ENCODE peak calls at places on chromosomes 3 and 15, in seven cellular contexts. J is Peyer's patch; A is ovary; Y is spleen; V is heart left ventricle; P is effector memory CD4-positive, alpha-beta T cell; X is colonic mucosa. U is an unnamed sample. For H3K4me1 and H3K27me3, the result is how much of the 10 kb centered on the place peaks cover.

GRCh38 chr3:186790261-186790981 is 7.0 kb downstream of the EIF4A2 start:
- DNase-seq in P (no peak), V (no peak), Y (no peak), X (no peak), A (no peak), J (no peak), U (peak)

GRCh38 chr3:184360070-184360833 is 1.2 kb downstream of the CLCN2 start:
- DNase-seq in V (no peak), X (no peak), A (no peak), J (no peak), P (no peak), Y (no peak), U (no peak)

GRCh38 chr3:86923071-86923476 is 67.9 kb downstream of the VGLL3 start:
- DNase-seq in A (no peak), X (no peak), P (no peak), Y (no peak), J (no peak), V (no peak), U (peak)

GRCh38 chr3:24199775-24200247 is 254.7 kb downstream of the NR1D2 start:
- DNase-seq in V (no peak), P (no peak), J (no peak), A (no peak), Y (no peak), X (no peak), U (no peak)

GRCh38 chr3:134359121-134360010 is 14.9 kb downstream of the AMOTL2 start:
- DNase-seq in Y (peak), X (no peak), J (no peak), A (no peak), V (no peak), P (no peak), U (no peak)

GRCh38 chr15:90553248-90553745 is 23.6 kb downstream of the CRTC3 start:
- DNase-seq in P (no peak), V (no peak), J (no peak), Y (no peak), X (no peak), A (peak), U (peak)

GRCh38 chr3:143634991-143635390 is 213.3 kb downstream of the SLC9A9 start:
- DNase-seq in A (no peak), V (no peak), J (no peak), P (no peak), X (peak), Y (no peak), U (no peak)

GRCh38 chr3:21745971-21746370 is 5.0 kb downstream of the ZNF385D start:
- DNase-seq in X (no peak), P (no peak), A (no peak), V (no peak), Y (no peak), J (no peak), U (no peak)

GRCh38 chr3:146390006-146390772 is 79.2 kb downstream of the PLSCR2 start:
- DNase-seq in X (no peak), P (no peak), A (no peak), Y (no peak), V (no peak), J (no peak), U (no peak)

GRCh38 chr3:125123906-125124305 is 68.1 kb upstream of the HEG1 start:
- DNase-seq in J (no peak), X (no peak), A (no peak), Y (no peak), V (no peak), P (no peak), U (peak)

GRCh38 chr3:149490260-149490971 is 15.9 kb downstream of the TM4SF4 start:
- DNase-seq in J (no peak), P (no peak), V (no peak), X (no peak), Y (no peak), A (no peak), U (no peak)

GRCh38 chr15:74725845-74726773 is 781 bp upstream of the CYP1A1 start:
- DNase-seq in P (peak), A (no peak), Y (peak), J (peak), X (peak), V (peak), U (peak)

GRCh38 chr15:22227411-22227810 is 147.1 kb downstream of the OR4M2 start:
- DNase-seq in V (no peak), Y (peak), A (no peak), X (no peak), J (no peak), P (no peak), U (no peak)

GRCh38 chr3:111152506-111152905 is 80.9 kb downstream of the NECTIN3 start:
- DNase-seq in A (no peak), X (no peak), P (no peak), Y (no peak), V (no peak), J (no peak), U (no peak)

GRCh38 chr15:36590838-36591237 is 11.4 kb downstream of the CDIN1 start:
- DNase-seq in Y (no peak), P (no peak), A (no peak), J (no peak), V (no peak), X (no peak), U (no peak)

GRCh38 chr3:111831840-111832239 is 27.2 kb upstream of the PHLDB2 start:
- DNase-seq in P (peak), A (no peak), Y (no peak), X (no peak), J (no peak), V (no peak), U (peak)

DNA sequence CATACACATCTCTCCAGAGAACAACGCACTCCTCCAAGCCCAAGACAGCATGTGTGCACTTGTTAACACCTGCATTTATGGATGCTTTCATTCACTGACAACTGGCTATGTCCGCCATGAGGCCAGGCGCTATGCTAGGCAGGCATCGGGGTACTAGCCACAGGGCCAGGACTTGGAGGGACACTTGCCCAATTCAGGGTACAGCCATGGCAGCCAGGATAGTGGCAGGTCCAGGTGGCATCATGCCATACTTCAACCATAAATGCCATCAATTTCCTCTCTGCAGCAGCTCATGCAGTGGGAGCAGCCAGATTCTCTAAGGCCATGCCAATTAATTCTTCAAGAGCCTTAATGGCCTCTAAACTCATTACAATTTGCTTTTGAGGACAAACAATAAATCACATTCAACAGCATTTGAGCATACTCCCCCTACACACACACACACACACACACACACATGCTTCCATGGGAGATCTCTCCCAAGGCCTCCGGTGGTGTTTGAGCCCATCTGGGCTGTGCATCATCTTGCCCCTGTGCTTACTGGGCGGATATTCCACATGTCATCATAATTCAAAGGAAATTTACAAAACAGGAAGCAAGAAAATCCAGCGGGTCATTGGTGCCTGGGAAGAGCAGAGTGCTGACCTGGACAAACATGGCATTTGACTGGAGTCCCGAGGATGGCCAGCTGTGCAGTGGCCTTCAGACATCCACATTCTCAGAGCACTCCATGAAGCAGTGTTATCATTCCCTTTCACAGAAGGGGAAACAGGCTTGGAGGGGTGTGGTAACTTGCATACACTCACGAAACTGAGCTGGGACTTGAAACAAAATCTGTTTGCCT is 109.1 kb downstream of the IQSEC1 start:
- DNase-seq in X (no peak), V (no peak), P (no peak), J (no peak), Y (no peak), A (peak), U (peak)
- H3K27ac ChIP-seq in X (peak), V (peak), P (no peak), J (peak), Y (peak), A (peak), U (no peak)

GRCh38 chr3:71513081-71513480 is 70.4 kb downstream of the FOXP1 start:
- DNase-seq in Y (no peak), A (no peak), J (no peak), V (no peak), P (no peak), X (no peak), U (no peak)
- H3K4me1 ChIP-seq in Y (under half), A (under half), J (under half), V (under half), P (under half), X (under half), U (under half)

GRCh38 chr15:89406756-89407650 is 72.4 kb upstream of the POLG start:
- DNase-seq in X (no peak), J (no peak), V (no peak), P (no peak), Y (no peak), A (no peak), U (no peak)
- H3K27me3 ChIP-seq in X (half or more), J (half or more), V (half or more), P (half or more), Y (half or more), A (under half), U (half or more)

GRCh38 chr3:54994026-54994626 is 66.3 kb upstream of the LRTM1 start:
- DNase-seq in V (no peak), Y (no peak), X (no peak), J (no peak), A (no peak), P (no peak), U (no peak)

GRCh38 chr3:54986294-54986693 is 58.4 kb upstream of the LRTM1 start:
- DNase-seq in X (no peak), P (no peak), J (no peak), A (no peak), V (no peak), Y (no peak), U (no peak)

GRCh38 chr3:54987719-54988118 is 59.9 kb upstream of the LRTM1 start:
- DNase-seq in V (no peak), J (no peak), Y (no peak), A (no peak), X (no peak), P (no peak), U (no peak)

GRCh38 chr3:54988302-54989022 is 60.6 kb upstream of the LRTM1 start:
- DNase-seq in Y (no peak), J (no peak), V (peak), A (peak), X (peak), P (no peak), U (peak)

DNA sequence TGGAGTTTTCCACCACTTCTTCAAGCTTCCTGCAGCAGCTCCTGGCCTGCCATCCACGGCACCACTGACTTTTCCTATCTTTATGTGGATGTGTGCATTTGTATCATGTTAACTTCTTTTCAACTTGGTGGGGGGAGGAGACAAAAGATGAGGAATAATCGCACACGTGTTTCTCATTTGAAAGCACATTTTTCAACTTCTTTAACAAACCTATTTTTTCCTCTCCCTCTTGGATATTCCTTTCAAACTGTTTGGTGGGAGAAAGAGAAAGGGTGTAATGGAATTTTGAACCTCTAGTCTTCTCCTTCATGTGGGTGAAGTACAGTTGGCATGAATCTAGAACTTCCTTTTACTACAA is 61.1 kb upstream of the LRTM1 start:
- DNase-seq in V (no peak), X (no peak), Y (no peak), P (no peak), J (no peak), A (no peak), U (no peak)
- H3K27ac ChIP-seq in V (no peak), X (no peak), Y (peak), P (no peak), J (no peak), A (peak), U (peak)

DNA sequence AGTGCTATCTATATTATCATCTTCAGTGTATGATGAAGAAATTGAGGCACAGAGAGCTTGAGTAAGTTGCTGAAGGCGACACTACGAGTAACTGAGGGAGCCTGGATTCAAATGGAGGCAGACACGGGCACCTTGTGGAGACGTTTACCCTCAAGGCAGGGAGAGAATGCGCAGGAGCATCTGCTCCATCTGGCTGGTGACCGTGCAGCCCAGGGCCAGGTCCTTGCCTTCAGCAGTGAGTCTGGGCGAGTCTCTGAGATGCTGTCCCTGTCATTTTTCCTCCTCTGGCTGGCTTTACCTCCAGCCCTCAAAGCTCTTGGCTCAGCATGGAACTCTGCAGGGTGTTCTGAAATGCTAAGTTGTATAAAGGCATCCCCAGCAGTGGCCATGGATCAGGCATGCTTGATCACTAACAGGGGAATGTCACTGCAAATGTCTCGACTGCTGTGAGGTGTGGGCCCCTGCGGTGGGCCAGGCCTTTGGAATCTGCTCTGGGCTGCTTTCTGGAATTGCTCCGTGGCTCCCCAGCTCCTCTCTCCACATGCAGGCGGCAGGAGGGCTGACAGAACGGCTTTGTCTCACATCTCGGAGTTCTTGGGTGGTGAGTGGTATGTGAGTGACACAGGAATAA is 19.7 kb downstream of the SPSB4 start:
- DNase-seq in V (no peak), J (no peak), P (no peak), Y (no peak), A (no peak), X (no peak), U (peak)
- H3K4me1 ChIP-seq in V (under half), J (under half), P (under half), Y (under half), A (under half), X (under half), U (half or more)

GRCh38 chr15:52506549-52506948 is 22.1 kb downstream of the MYO5A start:
- DNase-seq in A (no peak), V (no peak), P (no peak), Y (no peak), X (no peak), J (no peak), U (no peak)
- H3K27me3 ChIP-seq in A (under half), V (under half), P (under half), Y (under half), X (under half), J (under half), U (under half)

GRCh38 chr15:25418202-25418601 is 20.6 kb downstream of the UBE3A start:
- DNase-seq in A (no peak), Y (no peak), J (no peak), P (no peak), X (no peak), V (no peak), U (no peak)

GRCh38 chr15:25416693-25417092 is 22.1 kb downstream of the UBE3A start:
- DNase-seq in X (no peak), J (no peak), Y (no peak), V (no peak), A (no peak), P (no peak), U (no peak)

GRCh38 chr15:25415707-25416106 is 23.1 kb downstream of the UBE3A start:
- DNase-seq in X (no peak), A (no peak), J (no peak), Y (no peak), V (no peak), P (no peak), U (no peak)

GRCh38 chr15:25415217-25415616 is 23.6 kb downstream of the UBE3A start:
- DNase-seq in P (no peak), J (no peak), A (no peak), X (no peak), V (no peak), Y (no peak), U (no peak)

GRCh38 chr15:25417604-25418003 is 21.2 kb downstream of the UBE3A start:
- DNase-seq in J (no peak), X (no peak), Y (no peak), P (no peak), A (no peak), V (no peak), U (no peak)
- H3K27ac ChIP-seq in J (no peak), X (no peak), Y (no peak), P (no peak), A (no peak), V (no peak), U (no peak)

GRCh38 chr15:89334510-89335288 is at the start of gene POLG:
- DNase-seq in A (peak), V (peak), X (peak), J (peak), P (peak), Y (peak), U (peak)
- H3K4me1 ChIP-seq in A (under half), V (under half), X (under half), J (under half), P (under half), Y (half or more), U (under half)

GRCh38 chr15:41987246-41987924 is 15.0 kb upstream of the EHD4 start:
- DNase-seq in V (no peak), X (no peak), Y (peak), P (no peak), A (no peak), J (no peak), U (no peak)

GRCh38 chr15:41987925-41988275 is 15.5 kb upstream of the EHD4 start:
- DNase-seq in X (no peak), P (no peak), J (no peak), A (no peak), Y (peak), V (no peak), U (no peak)

GRCh38 chr15:41990243-41990605 is 17.9 kb upstream of the EHD4 start:
- DNase-seq in V (no peak), J (no peak), P (no peak), X (no peak), Y (peak), A (no peak), U (no peak)

GRCh38 chr15:41989573-41990242 is 17.4 kb upstream of the EHD4 start:
- DNase-seq in A (peak), X (peak), V (peak), J (peak), P (peak), Y (peak), U (peak)

DNA sequence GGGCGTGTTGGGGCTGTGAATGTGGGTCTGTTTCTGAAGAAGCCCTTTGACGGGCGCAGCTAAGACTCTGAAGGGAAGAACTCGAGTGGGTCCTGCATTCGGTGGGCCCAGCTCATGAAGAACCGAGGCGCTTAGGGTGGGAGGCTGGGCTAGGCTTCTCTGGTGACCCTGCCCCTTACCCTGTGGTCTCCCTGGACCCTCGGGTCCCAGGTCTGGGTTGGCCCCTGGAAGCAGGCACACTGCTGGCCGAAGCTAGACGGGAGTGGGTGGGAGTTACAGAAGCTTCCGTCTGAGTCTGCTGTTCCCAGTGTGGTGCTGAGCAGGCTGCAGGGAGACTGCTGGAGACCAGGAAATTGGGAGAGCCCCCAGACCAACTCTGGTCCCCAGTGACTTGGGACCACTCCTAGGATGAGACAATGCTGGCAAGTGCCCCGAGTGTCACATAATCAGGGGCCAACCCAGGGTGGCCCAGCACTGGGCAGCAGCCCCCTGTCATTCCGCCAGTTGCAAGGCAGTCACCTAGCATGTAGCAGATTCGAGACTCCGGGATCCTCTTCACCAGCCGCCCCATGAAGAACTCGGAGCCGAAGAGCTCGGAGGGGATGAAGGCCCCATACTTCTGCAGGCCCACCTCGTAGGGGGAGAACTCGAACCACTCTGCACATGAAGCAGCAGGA is 16.7 kb upstream of the EHD4 start:
- DNase-seq in Y (no peak), P (no peak), V (no peak), A (no peak), X (no peak), J (no peak), U (no peak)
- H3K27me3 ChIP-seq in Y (under half), P (under half), V (under half), A (under half), X (under half), J (under half), U (under half)

GRCh38 chr3:30622047-30622545 is 15.7 kb downstream of the TGFBR2 start:
- DNase-seq in A (no peak), V (no peak), J (no peak), X (no peak), Y (no peak), P (no peak), U (no peak)

GRCh38 chr3:30625541-30626438 is 19.4 kb downstream of the TGFBR2 start:
- DNase-seq in Y (no peak), P (no peak), V (no peak), X (no peak), J (no peak), A (no peak), U (no peak)

GRCh38 chr3:30626443-30627181 is 20.2 kb downstream of the TGFBR2 start:
- DNase-seq in Y (no peak), J (no peak), A (no peak), X (no peak), P (no peak), V (no peak), U (no peak)

GRCh38 chr3:30620402-30621360 is 14.3 kb downstream of the TGFBR2 start:
- DNase-seq in A (no peak), V (no peak), J (no peak), X (no peak), P (no peak), Y (no peak), U (no peak)

GRCh38 chr3:30623375-30623774 is 17.0 kb downstream of the TGFBR2 start:
- DNase-seq in X (no peak), Y (no peak), V (no peak), A (no peak), J (no peak), P (no peak), U (no peak)
- H3K27ac ChIP-seq in X (no peak), Y (peak), V (peak), A (no peak), J (no peak), P (peak), U (no peak)

U was measured in cardiac muscle cell.